ENCODE peak calls at places on chromosomes 12 and 14, in nine cellular contexts. T is stimulated activated CD4-positive, alpha-beta T cell treated with anti-CD3 and anti-CD28 coated beads, Interleukin-2, amount 100 ng/mL, for 48 hours; B is AG09319; Y is stimulated activated naive CD8-positive, alpha-beta T cell treated with anti-CD3 and anti-CD28 coated beads, Interleukin-15, Interleukin-2, amounts not matched to agents 100 U/mL and 50 U/mL, for 24 hours; W is sciatic nerve; C is type B pancreatic cell; V is tibial nerve; P is AG08395; Z is fibroblast of lung. I is an unnamed sample.
A peak's percentile ranks its signal among the peaks of the same experiment; 100 is the strongest.

GRCh38 chr14:69700609-69701008 is 66.3 kb upstream of the SRSF5 start:
- DNase-seq in T (no peak), B (no peak), Y (no peak), W (no peak), C (no peak), V (no peak), P (no peak), Z (no peak), I (no peak)

GRCh38 chr12:124025661-124026060 is 52.6 kb downstream of the ZNF664 start:
- DNase-seq in T (no peak), B (no peak), Y (no peak), W (no peak), C (no peak), V (no peak), P (no peak), Z (no peak), I (no peak)

GRCh38 chr14:95270203-95270602 is 49.5 kb downstream of the CLMN start:
- DNase-seq in T (no peak), B (no peak), Y (no peak), W (no peak), C (no peak), V (no peak), P (no peak), Z (no peak), I (no peak)

GRCh38 chr14:65210118-65210826 is 108.0 kb upstream of the MAX start:
- DNase-seq in T (no peak), B (no peak), Y (peak; percentile 31), W (no peak), C (no peak), V (no peak), P (no peak), Z (peak; percentile 63), I (no peak)

GRCh38 chr12:94717656-94718055 is 67.3 kb upstream of the TMCC3 start:
- DNase-seq in T (no peak), B (no peak), Y (no peak), W (no peak), C (no peak), V (no peak), P (no peak), Z (no peak), I (no peak)

GRCh38 chr12:53058674-53059433 is 9.0 kb downstream of the TNS2 start:
- DNase-seq in T (no peak), B (no peak), Y (no peak), W (peak; percentile 68), C (no peak), V (peak; percentile 4), P (no peak), Z (no peak), I (no peak)

GRCh38 chr12:49089831-49090773 is 4.5 kb downstream of the DHH start:
- DNase-seq in T (no peak), B (no peak), Y (peak; percentile 50), W (no peak), C (no peak), V (peak; percentile 34), P (peak; percentile 41), Z (peak; percentile 57), I (peak; percentile 72)

GRCh38 chr14:93926873-93927571 is at the start of gene FAM181A:
- DNase-seq in T (no peak), B (no peak), Y (no peak), W (no peak), C (no peak), V (no peak), P (no peak), Z (no peak), I (no peak)

I was measured in tibial artery.